ENCODE peak calls at places on chromosomes 3 and 15, in eight cellular contexts. M is suprapubic skin, D is Panc1, X is HCT116, T is GM23338, N is HL-60, Z is spleen, G is esophagus muscularis mucosa. S is an unnamed sample.

GRCh38 chr3:17605032-17605431 is 137.4 kb downstream of the TBC1D5 start:
- DNase-seq in M (no peak), D (no peak), X (peak), T (no peak), N (no peak), Z (no peak), G (no peak), S (no peak)

GRCh38 chr3:150370982-150371381 is 37.1 kb upstream of the TSC22D2 start:
- DNase-seq in M (no peak), D (no peak), X (no peak), T (no peak), N (no peak), Z (no peak), G (no peak), S (no peak)

GRCh38 chr3:145882416-145882815 is 278.6 kb downstream of the PLOD2 start:
- DNase-seq in M (no peak), D (no peak), X (no peak), T (no peak), N (no peak), Z (no peak), G (no peak), S (no peak)

GRCh38 chr3:13288732-13289718 is 131.1 kb downstream of the NUP210 start:
- DNase-seq in M (no peak), D (no peak), X (no peak), T (no peak), N (no peak), Z (peak), G (no peak), S (no peak)

GRCh38 chr3:147816770-147817169 is 407.6 kb downstream of the ZIC1 start:
- DNase-seq in M (no peak), D (no peak), X (no peak), T (no peak), N (no peak), Z (no peak), G (no peak), S (no peak)

GRCh38 chr3:52526151-52526561 is 7.5 kb downstream of the NT5DC2 start:
- DNase-seq in M (peak), D (no peak), X (no peak), T (no peak), N (no peak), Z (peak), G (no peak), S (no peak)

GRCh38 chr3:171772427-171773056 is 37.7 kb downstream of the PLD1 start:
- DNase-seq in M (no peak), D (no peak), X (peak), T (peak), N (peak), Z (no peak), G (no peak), S (no peak)

GRCh38 chr3:69710153-69710977 is 28.9 kb upstream of the MITF start:
- DNase-seq in M (no peak), D (no peak), X (no peak), T (no peak), N (no peak), Z (no peak), G (no peak), S (no peak)

GRCh38 chr3:4721511-4721911 is 228.4 kb downstream of the ITPR1 start:
- DNase-seq in M (no peak), D (no peak), X (no peak), T (no peak), N (no peak), Z (no peak), G (no peak), S (no peak)

GRCh38 chr15:40047413-40048154 is 8.6 kb upstream of the SRP14 start:
- DNase-seq in M (no peak), D (no peak), X (no peak), T (no peak), N (peak), Z (peak), G (peak), S (no peak)

GRCh38 chr3:50623840-50624474 is 7.0 kb downstream of the MAPKAPK3 start:
- DNase-seq in M (no peak), D (no peak), X (no peak), T (no peak), N (peak), Z (no peak), G (no peak), S (no peak)

GRCh38 chr3:124934577-124934976 is at the start of gene MUC13:
- DNase-seq in M (no peak), D (no peak), X (no peak), T (no peak), N (no peak), Z (no peak), G (no peak), S (no peak)
- H3K4me3 ChIP-seq in M (no peak), D (no peak), X (no peak), T (no peak), N (no peak), Z (no peak), G (no peak), S (no peak)

DNA sequence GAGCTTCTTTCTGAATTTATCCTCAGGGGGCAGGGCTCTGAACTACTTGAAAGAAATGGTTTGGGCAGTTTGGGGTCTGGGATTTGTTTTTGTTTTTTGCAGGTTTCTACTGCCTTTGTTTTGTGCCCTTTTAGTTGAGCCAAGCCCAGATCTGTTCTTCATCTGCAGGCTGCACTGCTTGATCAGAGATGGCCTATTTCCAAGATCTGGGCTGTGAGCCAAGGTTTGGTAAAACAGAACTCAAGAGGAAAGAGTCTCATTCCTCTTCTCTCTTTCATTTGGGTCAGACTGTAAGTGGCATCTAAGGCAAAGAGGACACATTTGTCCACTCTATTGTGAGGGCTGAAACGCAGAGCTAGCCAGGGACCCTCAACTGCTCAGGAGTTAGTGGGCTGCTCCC is 104.3 kb upstream of the UBE3A start:
- DNase-seq in M (no peak), D (no peak), X (no peak), T (no peak), N (no peak), Z (no peak), G (no peak), S (peak)
- TF ChIP-seq CTCF in M (no peak), D (no peak), X (no peak), T (no peak), N (no peak), Z (no peak), G (peak), S (no peak)

DNA sequence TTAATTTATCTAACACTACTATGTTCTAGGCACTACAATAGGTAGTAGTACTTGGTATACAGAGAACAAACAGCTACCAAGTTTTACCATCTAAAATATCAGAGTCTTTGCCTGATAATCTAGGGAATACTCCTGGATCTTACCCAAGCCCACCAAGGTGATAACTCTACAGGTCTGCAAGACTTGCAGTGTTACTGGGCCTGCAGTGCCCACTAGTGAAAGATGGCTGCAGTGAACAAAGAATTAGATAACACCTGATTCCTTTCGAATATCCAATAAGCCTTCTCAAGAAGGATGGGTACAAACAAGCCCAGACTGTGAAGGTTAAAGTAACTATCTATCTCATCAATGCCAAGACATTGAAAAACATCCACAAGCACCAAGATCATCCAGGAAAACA is 317.0 kb upstream of the DCBLD2 start:
- DNase-seq in M (no peak), D (no peak), X (peak), T (peak), N (no peak), Z (no peak), G (no peak), S (no peak)
- TF ChIP-seq POLR2AphosphoS5 in M (no peak), D (no peak), X (no peak), T (no peak), N (no peak), Z (no peak), G (no peak), S (no peak)

GRCh38 chr3:157542711-157543485 is 39.7 kb upstream of the VEPH1 start:
- DNase-seq in M (peak), D (no peak), X (no peak), T (peak), N (peak), Z (no peak), G (no peak), S (peak)
- H3K4me3 ChIP-seq in M (peak), D (peak), X (no peak), T (peak), N (no peak), Z (peak), G (peak), S (peak)

GRCh38 chr15:90603893-90604292 is 74.2 kb downstream of the CRTC3 start:
- DNase-seq in M (no peak), D (no peak), X (no peak), T (peak), N (peak), Z (peak), G (no peak), S (no peak)
- TF ChIP-seq CTCF in M (no peak), D (peak), X (peak), T (peak), N (no peak), Z (no peak), G (no peak), S (no peak)

DNA sequence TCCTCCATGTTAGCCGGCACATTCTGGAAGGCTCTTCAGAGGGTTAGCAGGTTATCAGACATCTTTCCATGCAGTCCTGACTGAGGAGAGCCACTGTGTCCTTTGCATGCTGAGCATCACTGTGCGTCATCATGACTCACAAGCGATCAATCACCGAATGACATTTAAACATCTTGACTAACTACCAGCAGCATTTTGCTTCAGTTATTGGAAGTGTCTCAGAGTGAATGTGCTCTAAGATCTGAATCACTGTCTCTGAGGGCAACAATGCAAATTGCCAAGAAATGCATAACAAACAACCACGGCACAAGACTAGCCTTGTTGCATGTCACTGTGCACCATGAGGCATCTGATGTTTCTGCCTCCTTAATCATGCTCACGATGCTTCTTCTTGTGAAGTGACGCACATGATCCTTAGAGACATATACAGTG is 18.3 kb upstream of the ATP8B4 start:
- DNase-seq in M (no peak), D (peak), X (peak), T (no peak), N (no peak), Z (no peak), G (no peak), S (no peak)
- TF ChIP-seq POLR2AphosphoS5 in M (no peak), D (no peak), X (peak), T (no peak), N (no peak), Z (no peak), G (no peak), S (no peak)

GRCh38 chr3:189500299-189500698 is 130.9 kb upstream of the TP63 start:
- DNase-seq in M (no peak), D (no peak), X (no peak), T (peak), N (no peak), Z (no peak), G (no peak), S (no peak)
- H3K4me3 ChIP-seq in M (no peak), D (no peak), X (no peak), T (no peak), N (no peak), Z (no peak), G (no peak), S (no peak)

GRCh38 chr15:31214158-31214863 is 112.3 kb upstream of the KLF13 start:
- DNase-seq in M (peak), D (no peak), X (no peak), T (no peak), N (peak), Z (no peak), G (no peak), S (no peak)
- TF ChIP-seq CTCF in M (no peak), D (no peak), X (no peak), T (no peak), N (peak), Z (no peak), G (no peak), S (no peak)

GRCh38 chr3:56962200-56962599 is 98.3 kb upstream of the SPATA12 start:
- DNase-seq in M (no peak), D (no peak), X (no peak), T (no peak), N (no peak), Z (no peak), G (no peak), S (no peak)

GRCh38 chr3:56962922-56963321 is 97.5 kb upstream of the SPATA12 start:
- DNase-seq in M (no peak), D (no peak), X (no peak), T (no peak), N (no peak), Z (no peak), G (no peak), S (no peak)

GRCh38 chr3:56966509-56966908 is 94.0 kb upstream of the SPATA12 start:
- DNase-seq in M (no peak), D (no peak), X (no peak), T (no peak), N (no peak), Z (no peak), G (no peak), S (no peak)

GRCh38 chr3:56969851-56970250 is 90.6 kb upstream of the SPATA12 start:
- DNase-seq in M (no peak), D (no peak), X (no peak), T (no peak), N (no peak), Z (no peak), G (no peak), S (no peak)

GRCh38 chr3:56966104-56966503 is 94.4 kb upstream of the SPATA12 start:
- DNase-seq in M (no peak), D (no peak), X (no peak), T (no peak), N (no peak), Z (no peak), G (no peak), S (no peak)
- TF ChIP-seq POLR2AphosphoS5 in M (no peak), D (no peak), X (no peak), T (no peak), N (no peak), Z (no peak), G (no peak), S (no peak)

S was measured in breast epithelium.